ENCODE peak calls at places on chromosomes 4 and X, in four cellular contexts. M, Y, R and E are unnamed samples.
A peak's percentile ranks its signal among the peaks of the same experiment; 100 is the strongest.

GRCh38 chr4:145734576-145735329 is 54.8 kb downstream of the C4orf51 start:
- DNase-seq in M (peak; percentile 89), R (peak; percentile 93), Y (no peak), E (no peak)

GRCh38 chrX:22952011-22952410 is 47.7 kb upstream of the DDX53 start:
- DNase-seq in Y (no peak), M (no peak), R (no peak), E (no peak)

GRCh38 chr4:43619219-43619618 is 726.7 kb downstream of the GRXCR1 start:
- DNase-seq in M (no peak), R (no peak), Y (no peak), E (no peak)

GRCh38 chrX:136176399-136176825 is 29.1 kb downstream of the FHL1 start:
- DNase-seq in Y (no peak), R (no peak), M (peak; percentile 59), E (no peak)

GRCh38 chr4:54228064-54228527 is 997 bp upstream of the PDGFRA start:
- DNase-seq in Y (peak; percentile 14), M (peak; percentile 83), R (peak; percentile 93), E (no peak)

GRCh38 chr4:109921384-109921808 is 8.7 kb downstream of the EGF start:
- DNase-seq in R (no peak), Y (no peak), M (peak; percentile 75), E (no peak)

GRCh38 chrX:46837543-46838481 is 969 bp downstream of the RP2 start:
- DNase-seq in R (no peak), Y (no peak), M (no peak), E (peak; percentile 13)

GRCh38 chrX:130869239-130869638 is 33.8 kb downstream of the ENOX2 start:
- DNase-seq in R (no peak), Y (no peak), M (peak; percentile 29), E (no peak)

GRCh38 chr4:2927016-2927695 is 36.0 kb downstream of the NOP14 start:
- DNase-seq in R (peak; percentile 74), Y (no peak), M (no peak), E (no peak)

GRCh38 chr4:26931961-26932360 is 71.3 kb downstream of the STIM2 start:
- DNase-seq in R (no peak), M (no peak), Y (no peak), E (no peak)

GRCh38 chr4:79284893-79285292 is 41.0 kb downstream of the NAA11 start:
- DNase-seq in Y (peak; percentile 16), M (no peak), R (no peak), E (no peak)

GRCh38 chr4:185697488-185697887 is 114.5 kb downstream of the SORBS2 start:
- DNase-seq in R (no peak), M (no peak), Y (no peak), E (no peak)

GRCh38 chr4:94000559-94000958 is 172.0 kb downstream of the ATOH1 start:
- DNase-seq in R (no peak), Y (no peak), M (no peak), E (no peak)